ENCODE peak calls at places on chromosomes 1 and 21, in eight cellular contexts. R is endothelial cell, C is mammary epithelial cell, D is occipital lobe, N is progenitor cell of endocrine pancreas, G is left cardiac atrium, S is retinal pigment epithelial cell, H is T-helper 2 cell. P is an unnamed sample.

GRCh38 chr1:18256318-18257235 is 149.0 kb downstream of the IGSF21 start:
- DNase-seq in R (peak), C (peak), D (no peak), N (peak), G (peak), S (no peak), H (no peak), P (peak)

GRCh38 chr1:216944864-216945505 is 221.8 kb upstream of the ESRRG start:
- DNase-seq in R (no peak), C (no peak), D (no peak), N (no peak), G (no peak), S (no peak), H (no peak), P (no peak)

GRCh38 chr1:74964508-74964907 is 169.7 kb upstream of the LHX8 start:
- DNase-seq in R (no peak), C (peak), D (no peak), N (no peak), G (peak), S (peak), H (no peak), P (no peak)

GRCh38 chr1:18711561-18712253 is 81.1 kb downstream of the PAX7 start:
- DNase-seq in R (no peak), C (no peak), D (no peak), N (no peak), G (no peak), S (no peak), H (no peak), P (no peak)

GRCh38 chr1:239337776-239338435 is 48.5 kb upstream of the CHRM3 start:
- DNase-seq in R (no peak), C (no peak), D (no peak), N (no peak), G (no peak), S (no peak), H (no peak), P (no peak)

GRCh38 chr1:15939181-15940109 is 36.5 kb downstream of the ZBTB17 start:
- DNase-seq in R (no peak), C (no peak), D (no peak), N (no peak), G (no peak), S (no peak), H (no peak), P (no peak)

GRCh38 chr1:228968841-228969606 is 233.7 kb downstream of the RHOU start:
- DNase-seq in R (no peak), C (no peak), D (no peak), N (no peak), G (no peak), S (no peak), H (no peak), P (no peak)

GRCh38 chr1:16318544-16318943 is 33.7 kb downstream of the FBXO42 start:
- DNase-seq in R (no peak), C (no peak), D (no peak), N (no peak), G (peak), S (no peak), H (no peak), P (no peak)

GRCh38 chr1:240491156-240491555 is 120.8 kb downstream of the GREM2 start:
- DNase-seq in R (no peak), C (no peak), D (no peak), N (no peak), G (no peak), S (peak), H (no peak), P (peak)

GRCh38 chr1:246142320-246142893 is 364.7 kb downstream of the SMYD3 start:
- DNase-seq in R (no peak), C (peak), D (no peak), N (no peak), G (no peak), S (peak), H (no peak), P (peak)

GRCh38 chr1:24695202-24695974 is 49.9 kb upstream of the CLIC4 start:
- DNase-seq in R (no peak), C (no peak), D (no peak), N (no peak), G (peak), S (no peak), H (no peak), P (no peak)

GRCh38 chr1:161162806-161163205 is 3.4 kb upstream of the PPOX start:
- DNase-seq in R (no peak), C (no peak), D (no peak), N (no peak), G (peak), S (no peak), H (no peak), P (no peak)

GRCh38 chr1:153778051-153778823 is 3.0 kb downstream of the SLC27A3 start:
- DNase-seq in R (no peak), C (no peak), D (no peak), N (no peak), G (peak), S (no peak), H (no peak), P (no peak)

GRCh38 chr1:32894681-32895080 is 6.5 kb downstream of the TMEM54 start:
- DNase-seq in R (no peak), C (no peak), D (no peak), N (no peak), G (no peak), S (no peak), H (no peak), P (no peak)

GRCh38 chr21:37118187-37118826 is 45.3 kb downstream of the TTC3 start:
- DNase-seq in R (no peak), C (peak), D (no peak), N (no peak), G (no peak), S (no peak), H (no peak), P (no peak)

GRCh38 chr1:17040135-17040534 is 13.7 kb downstream of the SDHB start:
- DNase-seq in R (no peak), C (no peak), D (no peak), N (no peak), G (no peak), S (no peak), H (no peak), P (no peak)

GRCh38 chr1:92989936-92990582 is 28.8 kb upstream of the DIPK1A start:
- DNase-seq in R (no peak), C (peak), D (no peak), N (no peak), G (no peak), S (peak), H (no peak), P (peak)

GRCh38 chr1:201072149-201072548 is 40.1 kb downstream of the CACNA1S start:
- DNase-seq in R (no peak), C (peak), D (no peak), N (no peak), G (no peak), S (no peak), H (no peak), P (peak)

GRCh38 chr1:41524676-41525675 is 40.5 kb upstream of the EDN2 start:
- DNase-seq in R (no peak), C (no peak), D (no peak), N (no peak), G (no peak), S (no peak), H (no peak), P (no peak)

GRCh38 chr1:232906441-232906840 is 44.0 kb upstream of the NTPCR start:
- DNase-seq in R (no peak), C (no peak), D (no peak), N (no peak), G (no peak), S (no peak), H (no peak), P (no peak)

GRCh38 chr1:63124666-63125191 is 197.6 kb upstream of the FOXD3 start:
- DNase-seq in R (no peak), C (peak), D (no peak), N (no peak), G (no peak), S (peak), H (no peak), P (peak)

GRCh38 chr1:202288177-202288576 is 53.6 kb downstream of the UBE2T start:
- DNase-seq in R (no peak), C (no peak), D (no peak), N (no peak), G (no peak), S (no peak), H (no peak), P (no peak)

GRCh38 chr1:177228721-177229088 is 57.9 kb downstream of the BRINP2 start:
- DNase-seq in R (no peak), C (peak), D (no peak), N (no peak), G (no peak), S (no peak), H (no peak), P (peak)

GRCh38 chr1:10679521-10680220 is 116.8 kb downstream of the CASZ1 start:
- DNase-seq in R (peak), C (peak), D (no peak), N (no peak), G (no peak), S (peak), H (no peak), P (peak)

GRCh38 chr1:234544094-234544579 is 65.2 kb upstream of the TARBP1 start:
- DNase-seq in R (no peak), C (peak), D (peak), N (no peak), G (peak), S (peak), H (no peak), P (peak)

GRCh38 chr1:238954865-238955264 is 431.5 kb upstream of the CHRM3 start:
- DNase-seq in R (no peak), C (no peak), D (no peak), N (no peak), G (no peak), S (no peak), H (no peak), P (peak)

GRCh38 chr21:45098867-45099266 is 24.5 kb downstream of the ADARB1 start:
- DNase-seq in R (no peak), C (no peak), D (no peak), N (no peak), G (no peak), S (no peak), H (no peak), P (no peak)

GRCh38 chr1:210298936-210299335 is 29.8 kb upstream of the HHAT start:
- DNase-seq in R (no peak), C (no peak), D (no peak), N (no peak), G (no peak), S (no peak), H (no peak), P (no peak)

GRCh38 chr1:208654241-208654640 is 410.1 kb upstream of the PLXNA2 start:
- DNase-seq in R (peak), C (peak), D (no peak), N (no peak), G (no peak), S (peak), H (no peak), P (peak)

GRCh38 chr1:6438047-6438525 is 13.5 kb downstream of the ESPN start:
- DNase-seq in R (peak), C (peak), D (peak), N (peak), G (peak), S (no peak), H (peak), P (peak)

GRCh38 chr1:202643397-202644218 is 66.6 kb downstream of the SYT2 start:
- DNase-seq in R (no peak), C (no peak), D (no peak), N (no peak), G (no peak), S (no peak), H (no peak), P (no peak)

GRCh38 chr1:94329986-94330385 is 88.2 kb upstream of the ABCD3 start:
- DNase-seq in R (no peak), C (no peak), D (no peak), N (no peak), G (no peak), S (no peak), H (no peak), P (peak)

GRCh38 chr1:41919764-41920397 is 1.2 kb upstream of the HIVEP3 start:
- DNase-seq in R (no peak), C (no peak), D (peak), N (no peak), G (peak), S (no peak), H (peak), P (peak)